ENCODE peak calls at places on chromosomes 16 and 17, in nine cellular contexts. S is left ventricle myocardium inferior; Q is AG04450; K is stimulated activated CD4-positive, alpha-beta T cell treated with anti-CD3 and anti-CD28 coated beads, Interleukin-1b, Interleukin-23, amount 100 ng/mL, for 1 hour; O is mucosa of gallbladder; X is stimulated activated CD8-positive, alpha-beta memory T cell treated with anti-CD3 and anti-CD28 coated beads, Interleukin-7, amount 100 ng/mL, for 48 hours; Z is CD8-positive, alpha-beta memory T cell; V is epithelial cell of proximal tubule; U is GM10248. N is an unnamed sample.

GRCh38 chr17:33127706-33128105 is 136.1 kb downstream of the SPACA3 start:
- DNase-seq in S (no peak), Q (no peak), K (no peak), O (no peak), X (no peak), Z (no peak), V (no peak), U (no peak), N (no peak)

GRCh38 chr17:17540278-17540906 is 44.2 kb upstream of the RASD1 start:
- DNase-seq in S (no peak), Q (no peak), K (no peak), O (no peak), X (no peak), Z (no peak), V (no peak), U (no peak), N (no peak)

GRCh38 chr17:83176956-83177583 is 97.7 kb downstream of the METRNL start:
- DNase-seq in S (no peak), Q (no peak), K (no peak), O (peak), X (no peak), Z (no peak), V (no peak), U (no peak), N (no peak)

GRCh38 chr17:18362509-18363020 is 785 bp downstream of the SHMT1 start:
- DNase-seq in S (peak), Q (no peak), K (no peak), O (peak), X (no peak), Z (no peak), V (peak), U (no peak), N (peak)

GRCh38 chr17:82531431-82531881 is 11.9 kb downstream of the FOXK2 start:
- DNase-seq in S (no peak), Q (peak), K (no peak), O (no peak), X (no peak), Z (no peak), V (no peak), U (no peak), N (no peak)

GRCh38 chr16:66604376-66605176 is at the start of gene CMTM3:
- DNase-seq in S (peak), Q (no peak), K (peak), O (peak), X (peak), Z (peak), V (no peak), U (peak), N (no peak)

GRCh38 chr17:29643817-29644160 is 21.1 kb upstream of the CORO6 start:
- DNase-seq in S (no peak), Q (no peak), K (no peak), O (no peak), X (no peak), Z (no peak), V (no peak), U (no peak), N (no peak)

GRCh38 chr16:57185446-57185944 is 344 bp downstream of the PSME3IP1 start:
- DNase-seq in S (peak), Q (no peak), K (peak), O (peak), X (no peak), Z (peak), V (no peak), U (peak), N (peak)

GRCh38 chr16:61370564-61370963 is 665.7 kb downstream of the CDH8 start:
- DNase-seq in S (no peak), Q (no peak), K (no peak), O (no peak), X (no peak), Z (no peak), V (no peak), U (no peak), N (no peak)

N was measured in cerebellum.